ENCODE peak calls at places on chromosome 16, in eight cellular contexts. I, J, F, W, T, D, K and N are unnamed samples.

GRCh38 chr16:84043486-84044107 is 1.0 kb upstream of the SLC38A8 start:
- DNase-seq in T (no peak), F (no peak), K (no peak), I (peak; percentile 47), J (no peak), D (no peak), W (no peak), N (no peak)

GRCh38 chr16:3023415-3023668 is 400 bp downstream of the HCFC1R1 start:
- DNase-seq in D (no peak), W (peak; percentile 51), F (no peak), I (peak; percentile 80), T (no peak), J (no peak), K (no peak), N (no peak)

GRCh38 chr16:3131755-3132377 is 3.0 kb upstream of the ZNF213 start:
- DNase-seq in F (peak; percentile 55), T (peak; percentile 82), J (no peak), I (no peak), K (peak; percentile 59), D (no peak), W (no peak), N (peak; percentile 36)

GRCh38 chr16:58085584-58086251 is 43.5 kb downstream of the CFAP20 start:
- DNase-seq in F (no peak), T (no peak), K (no peak), J (no peak), W (no peak), I (no peak), D (no peak), N (no peak)

GRCh38 chr16:19085679-19086200 is 18.3 kb downstream of the COQ7 start:
- DNase-seq in I (no peak), T (no peak), D (no peak), J (no peak), F (no peak), K (no peak), W (no peak), N (no peak)

GRCh38 chr16:58511933-58512815 is 3.1 kb upstream of the SETD6 start:
- DNase-seq in I (peak; percentile 88), D (peak; percentile 89), J (no peak), F (peak; percentile 91), T (peak; percentile 91), K (peak; percentile 93), W (peak; percentile 44), N (peak; percentile 91)

GRCh38 chr16:52537463-52537862 is 9.5 kb downstream of the TOX3 start:
- DNase-seq in D (no peak), W (no peak), K (no peak), I (no peak), F (no peak), T (no peak), J (no peak), N (no peak)

GRCh38 chr16:30884760-30885159 is 9.1 kb downstream of the BCL7C start:
- DNase-seq in I (no peak), W (no peak), D (no peak), T (no peak), K (no peak), J (no peak), F (no peak), N (no peak)

DNA sequence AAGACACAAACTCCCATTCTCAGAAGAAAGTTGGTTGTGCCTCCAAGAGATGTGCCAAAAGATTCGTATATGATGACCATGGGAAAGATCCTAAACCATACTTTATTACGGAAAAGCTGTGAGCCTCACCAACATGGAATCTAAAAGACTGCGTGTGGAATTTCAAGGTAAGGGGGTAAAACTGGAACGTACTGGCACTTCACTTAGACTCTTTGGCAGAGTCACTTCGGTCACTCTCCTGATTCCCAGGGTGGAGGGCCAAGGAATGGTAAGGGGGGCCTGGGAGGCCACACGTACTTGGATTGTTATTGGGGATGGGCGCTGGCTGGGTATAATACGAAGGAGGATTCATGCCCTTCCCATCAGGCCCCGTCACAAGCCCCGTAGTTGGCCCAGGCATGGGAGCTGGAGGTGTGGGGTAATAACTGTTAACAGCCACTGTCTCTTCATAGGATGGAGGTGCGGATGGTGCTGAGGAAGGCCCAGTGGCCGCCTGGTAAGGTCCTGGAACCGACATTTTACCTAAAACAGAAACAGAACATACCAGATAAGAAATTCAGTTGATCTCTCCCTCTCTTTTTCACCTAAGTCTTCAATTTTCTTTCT is 30.4 kb downstream of the LITAF start:
- DNase-seq in K (no peak), D (no peak), W (no peak), F (no peak), I (no peak), T (no peak), J (no peak), N (no peak)
- TF ChIP-seq CTCF in K (no peak), D (no peak), W (no peak), F (no peak), I (no peak), T (no peak), J (no peak), N (no peak)

DNA sequence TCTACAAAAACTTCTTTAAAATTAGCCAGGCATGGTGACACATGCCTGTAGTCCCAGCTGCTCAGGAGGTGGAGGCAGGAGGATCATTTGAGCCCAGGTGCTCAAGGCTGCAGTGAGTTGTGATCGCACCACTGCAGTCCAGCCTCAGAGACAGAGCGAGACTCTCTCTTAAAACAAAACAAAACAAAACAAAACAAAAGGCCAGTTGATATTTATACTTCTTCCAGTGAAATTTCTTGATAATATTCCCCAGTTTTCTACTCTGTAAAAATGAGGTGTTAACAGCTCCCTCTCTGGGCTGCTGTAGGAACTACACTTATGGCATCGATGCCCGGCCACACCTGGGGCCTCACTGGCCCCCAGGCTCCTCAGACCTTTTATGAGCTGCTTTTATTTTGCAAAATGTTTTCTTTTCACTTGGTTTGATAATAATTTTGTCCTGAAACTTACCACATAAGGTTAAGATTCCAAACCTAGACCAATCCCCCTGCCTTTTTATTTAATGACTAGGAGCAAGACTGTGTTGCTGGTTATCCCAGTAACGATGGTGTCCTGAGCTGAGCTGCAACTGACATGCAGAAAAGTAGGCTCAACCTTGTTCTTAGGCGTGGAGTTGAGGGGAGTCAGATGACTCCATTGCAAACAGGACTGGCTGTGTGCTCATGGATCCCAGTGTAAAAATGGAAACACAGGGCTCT is 17.6 kb downstream of the MAPK8IP3 start:
- DNase-seq in I (no peak), W (peak; percentile 40), F (peak; percentile 65), T (no peak), K (no peak), D (no peak), J (no peak), N (no peak)
- H3K4me1 ChIP-seq in I (peaks cover 31% of the 10 kb centered on the region), W (peaks cover 40% of the 10 kb centered on the region), F (peaks cover 3% of the 10 kb centered on the region), T (no peaks in the 10 kb centered on the region), K (peaks cover 17% of the 10 kb centered on the region), D (peaks cover 32% of the 10 kb centered on the region), J (peaks cover 19% of the 10 kb centered on the region), N (peaks cover 24% of the 10 kb centered on the region)

DNA sequence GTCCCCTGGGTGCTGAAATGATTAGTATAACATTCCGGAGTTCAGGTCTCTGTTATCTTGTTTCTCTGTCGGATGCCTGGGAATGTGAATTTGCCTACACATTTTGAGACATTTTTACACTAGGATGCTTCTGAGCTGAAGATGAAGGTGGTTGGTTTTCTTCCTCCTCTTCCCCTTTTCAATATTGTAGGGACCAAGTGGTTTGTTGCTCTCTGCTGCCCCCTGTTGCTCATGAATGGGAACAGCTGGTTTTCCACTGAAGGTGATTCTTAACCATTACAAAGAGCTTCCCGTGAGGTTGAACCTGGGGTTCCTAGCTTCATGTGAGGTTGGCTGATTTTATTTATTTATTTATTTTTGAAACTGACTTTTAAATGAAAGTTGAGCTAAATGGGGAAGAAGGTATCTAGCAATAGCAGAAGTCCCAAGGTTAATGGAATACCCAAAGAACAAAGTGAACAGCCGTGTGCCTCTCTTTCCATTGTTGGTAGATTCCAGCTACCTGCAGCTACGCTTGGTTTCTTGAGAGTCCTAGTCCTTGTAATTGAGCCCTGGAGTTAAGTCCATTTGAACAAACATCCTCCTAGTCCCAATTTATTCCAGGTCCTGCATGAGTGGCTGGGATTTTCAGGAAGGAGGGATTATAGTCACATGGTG is 983.9 kb upstream of the EEF2KMT start:
- DNase-seq in I (no peak), T (peak; percentile 68), D (no peak), J (no peak), F (peak; percentile 47), K (no peak), W (peak; percentile 7), N (no peak)
- TF ChIP-seq CTCF in I (peak; percentile 49), T (peak; percentile 92), D (no peak), J (peak; percentile 67), F (peak; percentile 70), K (peak; percentile 41), W (no peak), N (peak; percentile 31)

GRCh38 chr16:88013091-88013609 is 61.9 kb downstream of the BANP start:
- DNase-seq in T (no peak), I (no peak), D (no peak), W (no peak), F (no peak), J (no peak), K (no peak), N (no peak)
- H3K4me1 ChIP-seq in T (peaks cover 3% of the 10 kb centered on the region), I (no peaks in the 10 kb centered on the region), D (no peaks in the 10 kb centered on the region), W (peaks cover 20% of the 10 kb centered on the region), F (no peaks in the 10 kb centered on the region), J (no peaks in the 10 kb centered on the region), K (no peaks in the 10 kb centered on the region), N (no peaks in the 10 kb centered on the region)

GRCh38 chr16:22787456-22788189 is 26.3 kb upstream of the HS3ST2 start:
- DNase-seq in W (no peak), J (no peak), I (no peak), T (no peak), K (no peak), D (no peak), F (no peak), N (no peak)
- TF ChIP-seq CTCF in W (no peak), J (no peak), I (no peak), T (no peak), K (no peak), D (no peak), F (no peak), N (no peak)

DNA sequence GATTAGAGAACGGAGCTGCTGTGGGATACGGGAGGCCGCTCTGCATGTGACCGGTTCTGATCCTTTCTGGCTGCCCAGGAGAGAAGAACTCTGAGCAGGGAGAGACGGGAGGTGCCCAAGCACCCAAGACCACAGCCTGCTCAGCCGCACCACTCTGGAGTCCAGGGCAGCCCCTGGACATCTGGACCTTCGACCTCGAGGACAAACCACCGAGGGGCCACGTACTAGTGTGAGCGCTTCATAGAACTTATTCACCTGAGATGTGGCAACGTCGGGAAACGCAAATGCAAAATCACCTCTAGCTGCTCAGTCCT is 5.9 kb downstream of the RNF166 start:
- DNase-seq in K (no peak), I (no peak), J (no peak), W (no peak), F (no peak), T (no peak), D (no peak), N (no peak)
- H3K4me1 ChIP-seq in K (peaks cover 6% of the 10 kb centered on the region), I (peaks cover 54% of the 10 kb centered on the region), J (peaks cover 18% of the 10 kb centered on the region), W (peaks cover 7% of the 10 kb centered on the region), F (peaks cover 16% of the 10 kb centered on the region), T (no peaks in the 10 kb centered on the region), D (peaks cover 44% of the 10 kb centered on the region), N (peaks cover 16% of the 10 kb centered on the region)

DNA sequence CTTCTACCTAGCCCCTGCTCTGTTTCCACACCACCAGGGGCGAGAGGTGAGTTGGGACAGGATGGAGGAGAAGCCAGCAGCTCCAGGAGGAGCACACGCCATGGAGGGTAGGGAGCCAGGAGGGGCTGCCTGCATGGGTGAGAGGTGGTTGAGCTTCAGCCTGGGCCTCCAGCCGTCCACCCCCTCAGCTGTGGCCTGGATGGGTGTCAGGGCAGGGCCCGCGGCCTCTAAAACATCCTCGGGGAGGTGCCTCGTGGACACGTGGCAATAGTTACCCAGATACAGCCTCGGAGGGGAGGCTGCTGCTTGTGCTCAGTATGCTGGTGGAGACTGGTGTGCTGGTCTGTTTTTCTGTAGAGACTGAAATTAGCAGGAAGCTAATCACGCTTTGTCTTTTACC is 104.7 kb upstream of the GSE1 start:
- DNase-seq in K (no peak), I (no peak), W (no peak), D (no peak), J (no peak), T (no peak), F (no peak), N (no peak)
- TF ChIP-seq CTCF in K (no peak), I (no peak), W (no peak), D (no peak), J (no peak), T (no peak), F (no peak), N (no peak)